ENCODE peak calls at places on chromosomes 7 and 10, in four cellular contexts. One of them, this sample, is unnamed.

GRCh38 chr7:1882451-1882850 is 212.4 kb downstream of the ELFN1 start:
- DNase-seq in GM19239: no peak
- DNase-seq in cardiac muscle cell: no peak
- DNase-seq in Peyer's patch: no peak
- DNase-seq in this sample: no peak

GRCh38 chr7:135320277-135320676 is 86.6 kb downstream of the STRA8 start:
- DNase-seq in GM19239: no peak
- DNase-seq in cardiac muscle cell: peak; percentile 93
- DNase-seq in Peyer's patch: peak; percentile 19
- DNase-seq in this sample: peak; percentile 79

GRCh38 chr10:110802551-110803238 is 69.0 kb upstream of the PDCD4 start:
- DNase-seq in GM19239: peak; percentile 20
- DNase-seq in cardiac muscle cell: peak; percentile 83
- DNase-seq in Peyer's patch: peak; percentile 81
- DNase-seq in this sample: peak; percentile 66

GRCh38 chr7:147937428-147937827 is 653.1 kb upstream of the C7orf33 start:
- DNase-seq in GM19239: no peak
- DNase-seq in cardiac muscle cell: no peak
- DNase-seq in Peyer's patch: no peak
- DNase-seq in this sample: no peak

GRCh38 chr7:61111-61510 is 131.3 kb upstream of the FAM20C start:
- DNase-seq in GM19239: no peak
- DNase-seq in cardiac muscle cell: no peak
- DNase-seq in Peyer's patch: peak; percentile 14
- DNase-seq in this sample: peak; percentile 35

GRCh38 chr10:109967739-109968088 is 40.1 kb upstream of the ADD3 start:
- DNase-seq in GM19239: no peak
- DNase-seq in cardiac muscle cell: no peak
- DNase-seq in Peyer's patch: no peak
- DNase-seq in this sample: no peak

GRCh38 chr10:42753126-42753506 is 29.5 kb upstream of the BMS1 start:
- DNase-seq in GM19239: no peak
- DNase-seq in cardiac muscle cell: peak; percentile 82
- DNase-seq in Peyer's patch: peak; percentile 36
- DNase-seq in this sample: peak; percentile 89

GRCh38 chr7:47950714-47951113 is 2.4 kb upstream of the PKD1L1 start:
- DNase-seq in GM19239: no peak
- DNase-seq in cardiac muscle cell: peak; percentile 17
- DNase-seq in Peyer's patch: no peak
- DNase-seq in this sample: no peak

GRCh38 chr7:159280008-159280407 is 135.3 kb upstream of the VIPR2 start:
- DNase-seq in GM19239: no peak
- DNase-seq in cardiac muscle cell: no peak
- DNase-seq in Peyer's patch: no peak
- DNase-seq in this sample: no peak

GRCh38 chr7:154953006-154953684 is 49.8 kb downstream of the PAXIP1 start:
- DNase-seq in GM19239: no peak
- DNase-seq in cardiac muscle cell: peak; percentile 47
- DNase-seq in Peyer's patch: peak; percentile 46
- DNase-seq in this sample: peak; percentile 72

GRCh38 chr10:44925224-44925623 is 14.1 kb downstream of the TMEM72 start:
- DNase-seq in GM19239: no peak
- DNase-seq in cardiac muscle cell: peak; percentile 38
- DNase-seq in Peyer's patch: no peak
- DNase-seq in this sample: no peak

GRCh38 chr7:5694221-5694754 is 87.2 kb downstream of the RNF216 start:
- DNase-seq in GM19239: no peak
- DNase-seq in cardiac muscle cell: peak; percentile 81
- DNase-seq in Peyer's patch: no peak
- DNase-seq in this sample: no peak

GRCh38 chr10:129126955-129127354 is 340.1 kb upstream of the MGMT start:
- DNase-seq in GM19239: no peak
- DNase-seq in cardiac muscle cell: no peak
- DNase-seq in Peyer's patch: no peak
- DNase-seq in this sample: no peak

GRCh38 chr7:73770002-73770859 is at the start of gene CLDN3:
- DNase-seq in GM19239: no peak
- DNase-seq in cardiac muscle cell: no peak
- DNase-seq in Peyer's patch: no peak
- DNase-seq in this sample: no peak

GRCh38 chr7:128000854-128001265 is 30.4 kb downstream of the LRRC4 start:
- DNase-seq in GM19239: peak; percentile 25
- DNase-seq in cardiac muscle cell: no peak
- DNase-seq in Peyer's patch: no peak
- DNase-seq in this sample: no peak